ENCODE peak calls at places on chromosomes 13 and 19, in six cellular contexts. W is IMR-90, C is K562, G is heart left ventricle, F is gastrocnemius medialis, P is H1. Z is an unnamed sample.

GRCh38 chr13:102724923-102725322 is 30.1 kb upstream of the METTL21C start:
- DNase-seq in F (no peak), C (peak; percentile 34), G (no peak), P (no peak), W (peak; percentile 24), Z (no peak)

GRCh38 chr19:35555301-35556005 is 8.0 kb downstream of the ATP4A start:
- DNase-seq in C (peak; percentile 72), G (no peak), F (no peak), W (peak; percentile 35), P (no peak), Z (peak; percentile 56)

GRCh38 chr13:82912564-82912963 is 969.7 kb downstream of the SLITRK1 start:
- DNase-seq in C (no peak), G (no peak), W (no peak), F (no peak), P (no peak), Z (no peak)

GRCh38 chr19:16078311-16078758 is 2.0 kb downstream of the TPM4 start:
- DNase-seq in C (peak; percentile 37), P (no peak), G (peak; percentile 42), W (peak; percentile 69), F (no peak), Z (peak; percentile 64)

GRCh38 chr13:90800082-90800746 is 547.3 kb upstream of the MIR17HG start:
- DNase-seq in F (peak; percentile 19), G (peak; percentile 68), W (no peak), P (no peak), C (no peak), Z (peak; percentile 79)

GRCh38 chr19:5607318-5608270 is 15.0 kb downstream of the SAFB2 start:
- DNase-seq in P (no peak), F (no peak), G (no peak), C (no peak), W (no peak), Z (no peak)

GRCh38 chr19:57511484-57511883 is 11.7 kb downstream of the ZNF773 start:
- DNase-seq in W (no peak), P (no peak), G (no peak), C (no peak), F (no peak), Z (no peak)

GRCh38 chr19:30093966-30094770 is 152.1 kb downstream of the URI1 start:
- DNase-seq in C (no peak), F (no peak), P (no peak), G (no peak), W (no peak), Z (peak; percentile 49)

GRCh38 chr13:94205896-94206295 is 273.6 kb downstream of the DCT start:
- DNase-seq in G (no peak), F (no peak), P (no peak), C (no peak), W (no peak), Z (no peak)

GRCh38 chr19:2547721-2548120 is 71.8 kb downstream of the GADD45B start:
- DNase-seq in G (no peak), W (no peak), P (no peak), C (no peak), F (no peak), Z (peak; percentile 72)

GRCh38 chr13:106241974-106242373 is 293.5 kb downstream of the EFNB2 start:
- DNase-seq in P (no peak), F (no peak), W (peak; percentile 2), G (no peak), C (no peak), Z (no peak)

GRCh38 chr19:10565028-10565566 is 713 bp downstream of the KRI1 start:
- DNase-seq in C (peak; percentile 84), G (peak; percentile 45), F (no peak), P (no peak), W (peak; percentile 21), Z (no peak)

GRCh38 chr19:10228925-10229324 is 2.2 kb downstream of the S1PR2 start:
- DNase-seq in W (peak; percentile 41), G (no peak), P (no peak), C (peak; percentile 71), F (no peak), Z (no peak)

GRCh38 chr19:16285769-16286564 is 38.7 kb upstream of the KLF2 start:
- DNase-seq in F (no peak), P (no peak), G (no peak), C (no peak), W (no peak), Z (no peak)

GRCh38 chr19:1618157-1619093 is 13.2 kb upstream of the UQCR11 start:
- DNase-seq in P (peak; percentile 54), G (no peak), F (no peak), W (no peak), C (peak; percentile 47), Z (no peak)

GRCh38 chr13:113880651-113881611 is 17.1 kb upstream of the GAS6 start:
- DNase-seq in G (no peak), W (no peak), C (no peak), F (no peak), P (no peak), Z (no peak)

DNA sequence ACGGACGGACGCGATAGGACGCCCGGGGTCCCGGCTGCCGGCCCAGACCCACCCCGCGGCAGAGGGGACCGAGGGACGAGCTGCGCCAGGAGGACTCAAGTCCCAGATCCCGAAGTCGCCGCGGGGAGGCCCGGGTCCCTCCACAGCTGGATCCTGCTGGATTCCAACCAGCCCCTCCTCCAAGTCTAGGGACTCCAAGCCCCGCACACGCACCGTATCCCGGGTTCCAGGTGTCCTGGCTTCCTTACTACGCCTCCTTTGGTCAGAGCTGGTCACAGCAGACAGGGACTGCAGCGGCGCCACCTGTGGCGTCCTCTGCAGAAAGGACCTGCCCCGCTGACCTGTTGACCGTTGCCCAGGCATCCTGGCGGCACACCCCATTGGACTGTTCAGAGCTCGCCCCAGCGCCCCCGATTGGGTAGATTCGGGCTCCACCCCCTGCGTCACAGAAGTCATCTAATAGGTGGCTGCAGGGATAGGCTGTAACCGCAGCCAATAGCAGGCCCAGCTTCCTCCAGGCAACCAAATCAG is 29.0 kb upstream of the ZNF709 start:
- DNase-seq in P (peak; percentile 21), G (no peak), F (no peak), W (no peak), C (no peak), Z (no peak)
- H3K9me3 ChIP-seq in P (peaks cover 26% of the 10 kb centered on the region), G (no peaks in the 10 kb centered on the region), F (no peaks in the 10 kb centered on the region), W (peaks cover 54% of the 10 kb centered on the region), C (peaks cover 7% of the 10 kb centered on the region), Z (peaks cover 18% of the 10 kb centered on the region)

GRCh38 chr19:45682908-45683307 is 8.8 kb downstream of the SNRPD2 start:
- DNase-seq in C (peak; percentile 19), P (no peak), F (no peak), W (no peak), G (no peak), Z (no peak)

GRCh38 chr19:45692187-45693111 is at the start of gene QPCTL:
- DNase-seq in G (peak; percentile 95), W (peak; percentile 100), P (peak; percentile 99), F (peak; percentile 96), C (peak; percentile 99), Z (peak; percentile 97)

GRCh38 chr19:45682117-45682516 is 9.6 kb downstream of the SNRPD2 start:
- DNase-seq in F (no peak), C (no peak), P (no peak), W (no peak), G (no peak), Z (no peak)

GRCh38 chr19:45691516-45692186 is at the start of gene SNRPD2:
- DNase-seq in C (peak; percentile 96), W (peak; percentile 95), G (peak; percentile 93), F (peak; percentile 86), P (no peak), Z (peak; percentile 96)

GRCh38 chr19:45687599-45687998 is 4.2 kb downstream of the SNRPD2 start:
- DNase-seq in P (no peak), C (no peak), W (no peak), F (no peak), G (no peak), Z (no peak)
- TF ChIP-seq POLR2A in P (no peak), C (no peak), W (no peak), F (no peak), G (no peak), Z (no peak)

GRCh38 chr19:21812448-21812847 is 23.5 kb downstream of the ZNF43 start:
- DNase-seq in W (no peak), F (no peak), P (no peak), G (no peak), C (no peak), Z (no peak)
- H3K9me3 ChIP-seq in W (peaks cover 69% of the 10 kb centered on the region), F (no peaks in the 10 kb centered on the region), P (peaks cover 63% of the 10 kb centered on the region), G (peaks cover 2% of the 10 kb centered on the region), C (peaks cover 11% of the 10 kb centered on the region), Z (peaks cover 100% of the 10 kb centered on the region)

DNA sequence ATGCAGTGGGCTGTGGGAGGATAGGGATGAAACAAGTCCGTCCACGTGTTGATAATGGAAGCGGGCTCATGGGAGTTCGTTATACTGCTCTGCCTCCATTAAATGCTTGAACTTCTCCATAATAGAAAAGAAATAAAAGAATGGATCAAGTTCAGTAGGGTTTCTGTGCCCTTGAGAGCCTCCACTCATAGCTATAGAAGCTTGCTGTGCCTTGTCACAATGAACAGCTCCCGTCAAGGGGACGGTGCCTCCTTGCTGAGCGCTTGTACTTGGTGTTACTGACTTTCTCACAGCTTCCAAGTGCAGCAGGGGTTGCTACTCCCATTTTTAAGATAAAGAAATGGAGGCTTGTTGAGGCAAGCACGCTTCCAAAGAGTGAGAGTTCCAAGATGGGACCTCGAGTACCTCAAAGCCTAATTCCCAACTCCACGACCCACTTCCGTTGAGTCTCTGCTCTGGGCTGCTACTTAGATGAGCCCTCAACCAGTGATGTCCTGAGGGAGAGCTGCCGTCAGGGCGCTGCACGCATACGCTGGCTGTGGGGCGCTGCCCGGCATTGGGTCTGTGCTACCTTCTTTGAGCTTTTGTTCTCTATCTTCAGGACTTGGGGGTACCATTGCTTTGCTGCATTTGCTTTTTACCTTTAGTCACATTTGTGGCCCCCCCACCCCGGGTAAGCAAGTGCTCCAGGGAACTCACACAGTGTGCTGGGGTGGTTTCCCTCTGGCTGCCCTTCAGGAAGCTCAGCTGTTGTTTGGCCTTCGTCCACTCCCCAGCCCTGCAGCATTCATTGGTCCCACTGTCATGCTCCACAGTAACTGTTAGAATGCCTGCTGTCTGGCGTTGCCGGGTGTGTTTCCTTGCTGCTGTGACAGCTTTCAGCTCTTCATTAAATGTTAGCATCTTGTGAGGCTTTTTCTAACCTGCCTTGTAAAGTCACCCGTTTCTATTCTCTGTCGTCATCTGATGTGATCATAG is 9.5 kb downstream of the SNRNP70 start:
- DNase-seq in C (no peak), F (peak; percentile 65), P (no peak), G (peak; percentile 71), W (no peak), Z (no peak)
- TF ChIP-seq POLR2A in C (no peak), F (no peak), P (peak; percentile 36), G (no peak), W (no peak), Z (no peak)